ENCODE peak calls at places on chromosomes 3 and 15, in seven cellular contexts. One of them, this sample, is unnamed.

GRCh38 chr3:123169930-123170329 is 31.8 kb upstream of the SEC22A start:
- DNase-seq in ovary: no peak
- DNase-seq in SK-N-MC: no peak
- DNase-seq in heart right ventricle: no peak
- DNase-seq in psoas muscle: no peak
- DNase-seq in PC-3: no peak
- DNase-seq in cardiac muscle cell: no peak
- DNase-seq in this sample: no peak

GRCh38 chr3:73610493-73610892 is 14.2 kb downstream of the PDZRN3 start:
- DNase-seq in cardiac muscle cell: no peak
- DNase-seq in SK-N-MC: no peak
- DNase-seq in ovary: no peak
- DNase-seq in PC-3: no peak
- DNase-seq in heart right ventricle: no peak
- DNase-seq in psoas muscle: no peak
- DNase-seq in this sample: no peak

GRCh38 chr15:101532865-101533264 is 43.4 kb upstream of the PCSK6 start:
- DNase-seq in ovary: no peak
- DNase-seq in PC-3: no peak
- DNase-seq in cardiac muscle cell: no peak
- DNase-seq in heart right ventricle: no peak
- DNase-seq in SK-N-MC: no peak
- DNase-seq in psoas muscle: no peak
- DNase-seq in this sample: no peak

GRCh38 chr3:29324180-29324651 is 43.3 kb downstream of the RBMS3 start:
- DNase-seq in SK-N-MC: no peak
- DNase-seq in heart right ventricle: peak
- DNase-seq in cardiac muscle cell: peak
- DNase-seq in psoas muscle: peak
- DNase-seq in PC-3: peak
- DNase-seq in ovary: peak
- DNase-seq in this sample: no peak

GRCh38 chr3:22729981-22730380 is 473.1 kb upstream of the UBE2E2 start:
- DNase-seq in cardiac muscle cell: peak
- DNase-seq in psoas muscle: no peak
- DNase-seq in ovary: no peak
- DNase-seq in SK-N-MC: no peak
- DNase-seq in PC-3: peak
- DNase-seq in heart right ventricle: no peak
- DNase-seq in this sample: peak

GRCh38 chr3:50170689-50171088 is 15.6 kb downstream of the SEMA3F start:
- DNase-seq in PC-3: peak
- DNase-seq in ovary: no peak
- DNase-seq in heart right ventricle: peak
- DNase-seq in cardiac muscle cell: peak
- DNase-seq in SK-N-MC: no peak
- DNase-seq in psoas muscle: peak
- DNase-seq in this sample: no peak

GRCh38 chr3:23807161-23808015 is 1.6 kb downstream of the UBE2E1 start:
- DNase-seq in cardiac muscle cell: peak
- DNase-seq in ovary: no peak
- DNase-seq in heart right ventricle: peak
- DNase-seq in SK-N-MC: no peak
- DNase-seq in psoas muscle: no peak
- DNase-seq in PC-3: peak
- DNase-seq in this sample: peak

GRCh38 chr3:97815149-97815917 is 6.5 kb upstream of the CRYBG3 start:
- DNase-seq in PC-3: peak
- DNase-seq in psoas muscle: no peak
- DNase-seq in SK-N-MC: no peak
- DNase-seq in heart right ventricle: no peak
- DNase-seq in ovary: no peak
- DNase-seq in cardiac muscle cell: no peak
- DNase-seq in this sample: no peak

GRCh38 chr15:71562251-71562650 is 248.1 kb upstream of the NR2E3 start:
- DNase-seq in PC-3: no peak
- DNase-seq in SK-N-MC: no peak
- DNase-seq in psoas muscle: no peak
- DNase-seq in heart right ventricle: no peak
- DNase-seq in ovary: no peak
- DNase-seq in cardiac muscle cell: peak
- DNase-seq in this sample: no peak

GRCh38 chr15:66071160-66071559 is 182.4 kb downstream of the MEGF11 start:
- DNase-seq in PC-3: no peak
- DNase-seq in ovary: no peak
- DNase-seq in heart right ventricle: no peak
- DNase-seq in psoas muscle: no peak
- DNase-seq in SK-N-MC: no peak
- DNase-seq in cardiac muscle cell: no peak
- DNase-seq in this sample: no peak

GRCh38 chr3:100206687-100207086 is 54.1 kb upstream of the TBC1D23 start:
- DNase-seq in psoas muscle: no peak
- DNase-seq in heart right ventricle: no peak
- DNase-seq in SK-N-MC: no peak
- DNase-seq in cardiac muscle cell: no peak
- DNase-seq in PC-3: no peak
- DNase-seq in ovary: no peak
- DNase-seq in this sample: no peak

GRCh38 chr3:27319847-27320526 is 49.2 kb downstream of the NEK10 start:
- DNase-seq in heart right ventricle: peak
- DNase-seq in PC-3: no peak
- DNase-seq in ovary: peak
- DNase-seq in SK-N-MC: no peak
- DNase-seq in psoas muscle: no peak
- DNase-seq in cardiac muscle cell: peak
- DNase-seq in this sample: no peak

GRCh38 chr3:176579741-176580185 is 617.5 kb downstream of the TBL1XR1 start:
- DNase-seq in SK-N-MC: no peak
- DNase-seq in ovary: no peak
- DNase-seq in psoas muscle: no peak
- DNase-seq in cardiac muscle cell: no peak
- DNase-seq in PC-3: peak
- DNase-seq in heart right ventricle: no peak
- DNase-seq in this sample: no peak

GRCh38 chr15:90637693-90638092 is 79.5 kb upstream of the BLM start:
- DNase-seq in PC-3: no peak
- DNase-seq in ovary: no peak
- DNase-seq in SK-N-MC: no peak
- DNase-seq in heart right ventricle: no peak
- DNase-seq in cardiac muscle cell: no peak
- DNase-seq in psoas muscle: no peak
- DNase-seq in this sample: no peak

GRCh38 chr3:172478116-172478515 is 29.9 kb upstream of the GHSR start:
- DNase-seq in ovary: no peak
- DNase-seq in PC-3: no peak
- DNase-seq in cardiac muscle cell: no peak
- DNase-seq in psoas muscle: no peak
- DNase-seq in heart right ventricle: no peak
- DNase-seq in SK-N-MC: no peak
- DNase-seq in this sample: no peak

GRCh38 chr3:122356402-122356801 is 26.6 kb downstream of the MIX23 start:
- DNase-seq in SK-N-MC: no peak
- DNase-seq in psoas muscle: no peak
- DNase-seq in ovary: peak
- DNase-seq in heart right ventricle: no peak
- DNase-seq in PC-3: peak
- DNase-seq in cardiac muscle cell: peak
- DNase-seq in this sample: peak

GRCh38 chr3:67401911-67402310 is 252.5 kb downstream of the SUCLG2 start:
- DNase-seq in PC-3: no peak
- DNase-seq in ovary: no peak
- DNase-seq in psoas muscle: no peak
- DNase-seq in SK-N-MC: no peak
- DNase-seq in cardiac muscle cell: no peak
- DNase-seq in heart right ventricle: no peak
- DNase-seq in this sample: no peak

GRCh38 chr15:46735115-46735514 is 982.2 kb upstream of the SEMA6D start:
- DNase-seq in SK-N-MC: no peak
- DNase-seq in psoas muscle: no peak
- DNase-seq in cardiac muscle cell: no peak
- DNase-seq in ovary: no peak
- DNase-seq in heart right ventricle: no peak
- DNase-seq in PC-3: no peak
- DNase-seq in this sample: no peak

GRCh38 chr3:146382386-146382785 is 87.0 kb downstream of the PLSCR2 start:
- DNase-seq in PC-3: peak
- DNase-seq in psoas muscle: no peak
- DNase-seq in cardiac muscle cell: peak
- DNase-seq in SK-N-MC: no peak
- DNase-seq in heart right ventricle: no peak
- DNase-seq in ovary: no peak
- DNase-seq in this sample: peak

GRCh38 chr3:184168363-184169120 is 6.1 kb upstream of the AP2M1 start:
- DNase-seq in PC-3: peak
- DNase-seq in heart right ventricle: peak
- DNase-seq in cardiac muscle cell: peak
- DNase-seq in ovary: no peak
- DNase-seq in psoas muscle: no peak
- DNase-seq in SK-N-MC: no peak
- DNase-seq in this sample: no peak

GRCh38 chr15:67130673-67131601 is 65.5 kb downstream of the SMAD3 start:
- DNase-seq in SK-N-MC: no peak
- DNase-seq in psoas muscle: peak
- DNase-seq in cardiac muscle cell: peak
- DNase-seq in PC-3: no peak
- DNase-seq in ovary: no peak
- DNase-seq in heart right ventricle: no peak
- DNase-seq in this sample: no peak

GRCh38 chr3:57977755-57978715 is 30.2 kb upstream of the FLNB start:
- DNase-seq in heart right ventricle: no peak
- DNase-seq in psoas muscle: no peak
- DNase-seq in ovary: no peak
- DNase-seq in PC-3: peak
- DNase-seq in SK-N-MC: no peak
- DNase-seq in cardiac muscle cell: no peak
- DNase-seq in this sample: no peak
- H3K27ac ChIP-seq in heart right ventricle: peak
- H3K27ac ChIP-seq in psoas muscle: no peak
- H3K27ac ChIP-seq in ovary: no peak
- H3K27ac ChIP-seq in PC-3: peak
- H3K27ac ChIP-seq in SK-N-MC: no peak
- H3K27ac ChIP-seq in cardiac muscle cell: no peak
- H3K27ac ChIP-seq in this sample: no peak

GRCh38 chr3:46893146-46893748 is 15.7 kb downstream of the PTH1R start:
- DNase-seq in SK-N-MC: no peak
- DNase-seq in PC-3: no peak
- DNase-seq in ovary: no peak
- DNase-seq in psoas muscle: no peak
- DNase-seq in cardiac muscle cell: peak
- DNase-seq in heart right ventricle: no peak
- DNase-seq in this sample: no peak
- H3K27ac ChIP-seq in SK-N-MC: no peak
- H3K27ac ChIP-seq in PC-3: no peak
- H3K27ac ChIP-seq in ovary: no peak
- H3K27ac ChIP-seq in psoas muscle: no peak
- H3K27ac ChIP-seq in cardiac muscle cell: peak
- H3K27ac ChIP-seq in heart right ventricle: peak
- H3K27ac ChIP-seq in this sample: no peak

DNA sequence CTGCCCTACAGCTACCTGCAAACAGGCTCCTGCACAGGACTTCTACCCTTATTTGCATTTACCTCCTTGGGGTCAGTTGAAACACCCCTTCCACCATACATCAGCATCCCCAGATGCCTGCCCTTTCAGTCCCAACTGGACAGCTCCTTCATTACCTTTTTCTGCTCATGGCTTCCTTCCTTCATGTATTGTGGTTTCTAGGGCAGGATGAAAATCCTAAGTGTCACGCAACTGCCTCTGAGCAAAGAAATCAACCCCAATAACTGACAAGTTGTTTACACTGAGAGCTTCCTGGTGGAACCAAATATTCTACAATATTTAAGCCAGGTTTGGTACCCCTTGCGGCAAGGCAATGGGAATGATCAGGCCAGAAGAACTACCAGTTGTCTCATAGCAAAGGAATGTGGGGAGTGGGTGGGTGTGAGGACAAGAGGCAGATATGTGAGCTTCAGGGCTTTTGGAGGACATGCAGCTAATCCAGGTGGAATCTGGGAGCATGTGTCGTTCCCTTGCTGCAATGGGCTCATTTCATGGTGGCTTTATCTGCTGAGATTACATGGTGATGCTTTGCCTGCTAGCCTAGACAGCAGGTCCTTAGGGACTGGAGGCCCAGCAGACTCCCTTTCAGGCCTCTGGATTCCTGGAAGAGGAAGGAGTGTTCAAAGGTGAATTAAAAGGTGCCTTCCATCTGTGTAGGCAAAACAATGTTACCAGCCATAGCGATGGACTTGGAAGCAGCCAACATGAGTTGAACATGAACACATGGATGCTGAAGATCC is 34.9 kb downstream of the PPCDC start:
- DNase-seq in SK-N-MC: no peak
- DNase-seq in cardiac muscle cell: no peak
- DNase-seq in PC-3: peak
- DNase-seq in ovary: peak
- DNase-seq in heart right ventricle: no peak
- DNase-seq in psoas muscle: no peak
- DNase-seq in this sample: peak
- H3K27ac ChIP-seq in SK-N-MC: no peak
- H3K27ac ChIP-seq in cardiac muscle cell: peak
- H3K27ac ChIP-seq in PC-3: no peak
- H3K27ac ChIP-seq in ovary: no peak
- H3K27ac ChIP-seq in heart right ventricle: peak
- H3K27ac ChIP-seq in psoas muscle: no peak
- H3K27ac ChIP-seq in this sample: peak

DNA sequence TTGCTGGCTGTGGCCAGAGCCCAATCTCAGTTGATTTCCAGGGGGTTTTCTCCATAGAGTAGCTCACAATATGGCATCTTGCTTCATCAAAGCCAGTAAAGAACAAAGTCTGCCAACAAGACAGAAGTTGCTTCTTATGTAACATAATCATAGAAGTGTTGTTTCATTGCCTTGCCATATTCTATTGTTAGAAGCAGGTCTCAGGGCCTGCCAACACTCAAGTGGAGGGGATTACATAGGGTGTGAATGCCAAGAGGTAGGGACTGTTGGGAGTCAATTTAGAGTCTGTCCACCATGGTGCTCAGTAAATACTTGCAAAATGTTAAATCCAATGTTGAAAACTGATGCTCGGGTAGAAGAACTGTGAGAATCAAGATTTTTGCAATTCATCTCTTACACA is 13.4 kb upstream of the PXYLP1 start:
- DNase-seq in SK-N-MC: no peak
- DNase-seq in ovary: no peak
- DNase-seq in cardiac muscle cell: no peak
- DNase-seq in PC-3: no peak
- DNase-seq in heart right ventricle: peak
- DNase-seq in psoas muscle: no peak
- DNase-seq in this sample: no peak
- H3K27ac ChIP-seq in SK-N-MC: no peak
- H3K27ac ChIP-seq in ovary: no peak
- H3K27ac ChIP-seq in cardiac muscle cell: no peak
- H3K27ac ChIP-seq in PC-3: no peak
- H3K27ac ChIP-seq in heart right ventricle: peak
- H3K27ac ChIP-seq in psoas muscle: peak
- H3K27ac ChIP-seq in this sample: no peak

This sample was measured in SJCRH30.